ENCODE peak calls at places on chromosomes 16 and 17, in seven cellular contexts. X is upper lobe of right lung; C is effector memory CD4-positive, alpha-beta T cell; I is aorta; T is small intestine; O is coronary artery; R is GM23338. B is an unnamed sample.

GRCh38 chr17:21005803-21006202 is 37.0 kb downstream of the USP22 start:
- DNase-seq in R (no peak), C (no peak), O (no peak), T (no peak), X (peak), I (no peak), B (no peak)

GRCh38 chr17:39724731-39725130 is 5.6 kb downstream of the MIEN1 start:
- DNase-seq in C (no peak), R (no peak), O (no peak), I (no peak), T (no peak), X (no peak), B (no peak)

GRCh38 chr16:29974291-29975133 is 844 bp downstream of the TAOK2 start:
- DNase-seq in R (peak), X (peak), T (peak), O (peak), C (no peak), I (peak), B (no peak)

GRCh38 chr16:89707695-89708094 is 6.2 kb upstream of the SPATA2L start:
- DNase-seq in T (no peak), C (no peak), X (no peak), O (no peak), I (no peak), R (no peak), B (no peak)

GRCh38 chr16:68481636-68482035 is 33.3 kb upstream of the SMPD3 start:
- DNase-seq in T (peak), C (no peak), R (no peak), I (no peak), X (no peak), O (no peak), B (no peak)

GRCh38 chr16:8882725-8883377 is 700 bp downstream of the LITAFD start:
- DNase-seq in O (no peak), C (no peak), X (no peak), R (no peak), I (no peak), T (no peak), B (no peak)

GRCh38 chr16:50494501-50495491 is 53.4 kb upstream of the NKD1 start:
- DNase-seq in X (no peak), O (no peak), I (no peak), R (no peak), C (no peak), T (no peak), B (no peak)

GRCh38 chr17:7842380-7842949 is 8.4 kb downstream of the KDM6B start:
- DNase-seq in I (peak), C (peak), X (peak), R (no peak), T (peak), O (peak), B (no peak)

GRCh38 chr17:80786887-80787286 is 204.8 kb upstream of the CHMP6 start:
- DNase-seq in X (no peak), O (no peak), R (no peak), C (no peak), I (no peak), T (no peak), B (no peak)

GRCh38 chr17:48592592-48592991 is 987 bp downstream of the HOXB5 start:
- DNase-seq in T (no peak), C (no peak), X (no peak), I (no peak), R (no peak), O (no peak), B (no peak)

GRCh38 chr17:2057130-2057713 is 2.3 kb downstream of the HIC1 start:
- DNase-seq in O (no peak), X (no peak), T (no peak), R (peak), C (no peak), I (no peak), B (no peak)

GRCh38 chr16:11395008-11395948 is 50.0 kb downstream of the RMI2 start:
- DNase-seq in X (peak), O (no peak), T (no peak), I (peak), R (no peak), C (no peak), B (no peak)

GRCh38 chr17:50064253-50064991 is 8.5 kb downstream of the ITGA3 start:
- DNase-seq in R (peak), I (peak), C (no peak), X (peak), T (no peak), O (peak), B (no peak)

GRCh38 chr17:57294629-57295501 is 38.5 kb downstream of the MSI2 start:
- DNase-seq in I (no peak), O (no peak), T (no peak), R (peak), X (no peak), C (no peak), B (no peak)

GRCh38 chr17:6427284-6427781 is 7.6 kb downstream of the AIPL1 start:
- DNase-seq in C (peak), I (peak), O (no peak), X (no peak), T (peak), R (no peak), B (no peak)

GRCh38 chr17:37710344-37710886 is 34.4 kb downstream of the HNF1B start:
- DNase-seq in X (peak), C (no peak), I (no peak), O (no peak), T (peak), R (peak), B (no peak)

GRCh38 chr17:42632949-42633444 is 23.5 kb downstream of the TUBG1 start:
- DNase-seq in C (no peak), X (no peak), R (no peak), T (peak), O (no peak), I (no peak), B (no peak)

GRCh38 chr17:82754297-82755208 is 2.7 kb downstream of the TBCD start:
- DNase-seq in R (peak), O (no peak), I (no peak), T (peak), X (no peak), C (no peak), B (peak)

GRCh38 chr16:12262454-12263180 is 286.1 kb downstream of the SNX29 start:
- DNase-seq in C (no peak), O (no peak), R (no peak), T (peak), X (no peak), I (no peak), B (no peak)

GRCh38 chr17:66371561-66371960 is 69.1 kb downstream of the PRKCA start:
- DNase-seq in O (no peak), C (no peak), T (no peak), R (no peak), I (no peak), X (no peak), B (no peak)

GRCh38 chr17:78933025-78933958 is 8.1 kb upstream of the TIMP2 start:
- DNase-seq in X (no peak), R (no peak), T (peak), C (peak), I (peak), O (peak), B (no peak)

GRCh38 chr16:26981266-26981938 is 85.3 kb upstream of the C16orf82 start:
- DNase-seq in X (no peak), R (no peak), T (no peak), I (no peak), O (no peak), C (no peak), B (no peak)

GRCh38 chr17:81434079-81434478 is 38.8 kb downstream of the BAHCC1 start:
- DNase-seq in R (no peak), T (no peak), O (no peak), C (no peak), X (no peak), I (no peak), B (no peak)

GRCh38 chr17:44105941-44106340 is 17.5 kb downstream of the HDAC5 start:
- DNase-seq in T (no peak), R (no peak), X (no peak), I (no peak), C (no peak), O (no peak), B (no peak)

GRCh38 chr16:89334988-89335802 is 117.7 kb downstream of the ZNF778 start:
- DNase-seq in I (peak), C (no peak), X (peak), T (no peak), R (peak), O (no peak), B (no peak)

GRCh38 chr16:35414563-35414962 is 1955.2 kb downstream of the TP53TG3F start:
- DNase-seq in T (no peak), O (no peak), R (no peak), C (no peak), X (peak), I (no peak), B (no peak)

GRCh38 chr17:74359916-74360315 is 1.8 kb downstream of the BTBD17 start:
- DNase-seq in T (no peak), R (no peak), O (no peak), X (no peak), C (no peak), I (no peak), B (no peak)

GRCh38 chr16:11583889-11584565 is 2.7 kb downstream of the LITAF start:
- DNase-seq in O (no peak), X (no peak), C (no peak), T (peak), R (no peak), I (peak), B (no peak)

GRCh38 chr16:12609937-12610699 is 193.6 kb downstream of the CPPED1 start:
- DNase-seq in R (no peak), I (no peak), X (no peak), C (no peak), T (no peak), O (peak), B (no peak)

DNA sequence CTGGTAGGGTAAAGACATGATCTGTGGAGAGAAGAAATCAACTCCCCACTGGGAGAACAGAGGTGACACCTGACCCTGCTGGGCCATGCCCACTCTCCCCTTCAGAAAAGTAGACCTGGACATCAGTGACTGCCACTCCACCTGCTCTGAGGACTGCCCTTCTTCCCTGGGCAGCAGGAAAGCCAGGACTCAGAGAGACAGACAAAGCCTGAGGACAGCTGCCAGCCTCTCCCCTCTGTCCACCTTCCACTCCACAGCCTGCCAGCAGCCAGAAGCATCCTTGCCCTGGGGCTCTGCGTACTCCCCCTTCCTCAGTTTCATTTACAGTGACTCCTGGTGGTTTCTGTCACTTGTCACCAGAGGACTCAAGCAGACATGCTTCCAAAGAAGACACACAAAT is 24.5 kb downstream of the ZDHHC7 start:
- DNase-seq in C (no peak), R (no peak), T (no peak), X (no peak), O (no peak), I (no peak), B (no peak)
- H3K27ac ChIP-seq in C (no peak), R (no peak), T (no peak), X (no peak), O (no peak), I (no peak), B (no peak)

GRCh38 chr16:58883131-58883530 is 149.0 kb upstream of the GOT2 start:
- DNase-seq in O (no peak), C (no peak), I (no peak), R (no peak), X (no peak), T (no peak), B (no peak)
- H3K27ac ChIP-seq in O (no peak), C (no peak), I (no peak), R (no peak), X (no peak), T (no peak), B (no peak)

GRCh38 chr17:68777856-68778694 is 176.9 kb upstream of the FAM20A start:
- DNase-seq in T (peak), I (no peak), C (no peak), R (no peak), O (no peak), X (no peak), B (no peak)
- H3K27ac ChIP-seq in T (peak), I (no peak), C (no peak), R (no peak), O (peak), X (no peak), B (peak)

GRCh38 chr17:61387511-61388305 is 11.9 kb upstream of the TBX2 start:
- DNase-seq in R (no peak), X (no peak), C (no peak), T (no peak), I (peak), O (no peak), B (no peak)
- H3K27ac ChIP-seq in R (no peak), X (no peak), C (no peak), T (no peak), I (no peak), O (no peak), B (no peak)

DNA sequence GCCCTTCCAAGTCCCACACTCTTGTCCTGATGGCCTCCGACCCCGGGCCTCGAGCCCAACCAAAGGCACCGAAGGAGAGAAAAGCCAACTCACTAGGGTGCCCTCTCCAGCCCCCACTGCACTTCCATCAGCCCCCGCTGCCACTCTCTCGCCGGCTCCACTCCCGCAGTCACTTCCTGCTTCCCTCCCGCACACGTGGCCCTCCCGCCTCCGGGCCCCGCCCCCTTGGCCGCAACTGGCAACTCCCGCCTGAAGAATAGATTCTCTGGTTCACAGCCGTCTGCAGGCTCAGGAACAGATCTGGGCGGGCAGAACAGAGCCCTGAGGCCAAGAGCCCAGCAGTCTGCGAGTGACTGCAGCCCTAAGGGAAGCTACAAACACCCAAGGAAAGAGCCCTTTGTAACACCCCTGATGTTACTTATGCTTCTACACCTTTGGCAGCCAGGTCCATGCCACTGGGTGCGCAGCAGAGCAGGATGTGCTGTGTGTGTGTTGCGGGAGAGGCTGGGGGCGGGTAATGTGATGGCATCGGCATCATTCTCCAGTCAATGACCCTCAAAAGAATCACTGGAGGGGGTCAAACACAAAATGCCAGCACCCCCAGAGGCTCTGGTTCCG is at the start of gene SLC39A11:
- DNase-seq in O (peak), X (peak), I (peak), T (peak), R (peak), C (peak), B (peak)
- H3K27ac ChIP-seq in O (peak), X (peak), I (no peak), T (no peak), R (no peak), C (peak), B (peak)

B was measured in caudate nucleus.